ENCODE peak calls at places on chromosomes 11 and 22, in eight cellular contexts. One of them, this sample, is unnamed.

GRCh38 chr11:33195391-33196190 is 34.3 kb upstream of the CSTF3 start:
- DNase-seq in LHCN-M2: no peak
- DNase-seq in Calu3: no peak
- DNase-seq in AG04450: no peak
- DNase-seq in left kidney: peak; percentile 67
- DNase-seq in upper lobe of right lung: no peak
- DNase-seq in hypothalamus: no peak
- DNase-seq in HCT116: no peak
- DNase-seq in this sample: peak; percentile 10

GRCh38 chr11:87212891-87213290 is 175.2 kb downstream of the TMEM135 start:
- DNase-seq in LHCN-M2: no peak
- DNase-seq in Calu3: no peak
- DNase-seq in AG04450: no peak
- DNase-seq in left kidney: no peak
- DNase-seq in upper lobe of right lung: no peak
- DNase-seq in hypothalamus: no peak
- DNase-seq in HCT116: no peak
- DNase-seq in this sample: no peak

GRCh38 chr11:122696662-122697061 is 41.1 kb downstream of the UBASH3B start:
- DNase-seq in LHCN-M2: no peak
- DNase-seq in Calu3: no peak
- DNase-seq in AG04450: no peak
- DNase-seq in left kidney: no peak
- DNase-seq in upper lobe of right lung: no peak
- DNase-seq in hypothalamus: no peak
- DNase-seq in HCT116: no peak
- DNase-seq in this sample: peak; percentile 40

GRCh38 chr11:26721967-26722366 is at the start of gene SLC5A12:
- DNase-seq in LHCN-M2: no peak
- DNase-seq in Calu3: no peak
- DNase-seq in AG04450: no peak
- DNase-seq in left kidney: no peak
- DNase-seq in upper lobe of right lung: no peak
- DNase-seq in hypothalamus: no peak
- DNase-seq in HCT116: no peak
- DNase-seq in this sample: no peak

GRCh38 chr22:36022162-36022561 is 6.5 kb downstream of the RBFOX2 start:
- DNase-seq in LHCN-M2: peak; percentile 49
- DNase-seq in Calu3: no peak
- DNase-seq in AG04450: peak; percentile 73
- DNase-seq in left kidney: no peak
- DNase-seq in upper lobe of right lung: no peak
- DNase-seq in hypothalamus: no peak
- DNase-seq in HCT116: no peak
- DNase-seq in this sample: no peak

GRCh38 chr11:27116684-27117083 is 76.1 kb downstream of the BBOX1 start:
- DNase-seq in LHCN-M2: peak; percentile 80
- DNase-seq in Calu3: no peak
- DNase-seq in AG04450: no peak
- DNase-seq in left kidney: peak; percentile 61
- DNase-seq in upper lobe of right lung: no peak
- DNase-seq in hypothalamus: no peak
- DNase-seq in HCT116: no peak
- DNase-seq in this sample: peak; percentile 2

GRCh38 chr22:50218996-50219727 is 18.4 kb downstream of the SELENOO start:
- DNase-seq in LHCN-M2: peak; percentile 57
- DNase-seq in Calu3: no peak
- DNase-seq in AG04450: peak; percentile 47
- DNase-seq in left kidney: peak; percentile 63
- DNase-seq in upper lobe of right lung: peak; percentile 93
- DNase-seq in hypothalamus: no peak
- DNase-seq in HCT116: peak; percentile 18
- DNase-seq in this sample: peak; percentile 82

GRCh38 chr11:20474176-20474950 is 86.8 kb downstream of the PRMT3 start:
- DNase-seq in LHCN-M2: no peak
- DNase-seq in Calu3: no peak
- DNase-seq in AG04450: no peak
- DNase-seq in left kidney: no peak
- DNase-seq in upper lobe of right lung: no peak
- DNase-seq in hypothalamus: no peak
- DNase-seq in HCT116: no peak
- DNase-seq in this sample: peak; percentile 35

GRCh38 chr22:28051787-28052356 is 132.8 kb upstream of the PITPNB start:
- DNase-seq in LHCN-M2: peak; percentile 49
- DNase-seq in Calu3: peak; percentile 77
- DNase-seq in AG04450: no peak
- DNase-seq in left kidney: peak; percentile 87
- DNase-seq in upper lobe of right lung: peak; percentile 82
- DNase-seq in hypothalamus: no peak
- DNase-seq in HCT116: peak; percentile 29
- DNase-seq in this sample: peak; percentile 81

GRCh38 chr11:128195057-128195751 is 392.2 kb downstream of the ETS1 start:
- DNase-seq in LHCN-M2: no peak
- DNase-seq in Calu3: no peak
- DNase-seq in AG04450: no peak
- DNase-seq in left kidney: peak; percentile 37
- DNase-seq in upper lobe of right lung: no peak
- DNase-seq in hypothalamus: no peak
- DNase-seq in HCT116: no peak
- DNase-seq in this sample: peak; percentile 94

GRCh38 chr22:23245045-23245798 is 64.9 kb downstream of the BCR start:
- DNase-seq in LHCN-M2: peak; percentile 90
- DNase-seq in Calu3: peak; percentile 13
- DNase-seq in AG04450: no peak
- DNase-seq in left kidney: no peak
- DNase-seq in upper lobe of right lung: no peak
- DNase-seq in hypothalamus: no peak
- DNase-seq in HCT116: no peak
- DNase-seq in this sample: no peak

GRCh38 chr11:130634981-130635473 is 186.6 kb downstream of the ADAMTS15 start:
- DNase-seq in LHCN-M2: peak; percentile 70
- DNase-seq in Calu3: no peak
- DNase-seq in AG04450: no peak
- DNase-seq in left kidney: peak; percentile 26
- DNase-seq in upper lobe of right lung: no peak
- DNase-seq in hypothalamus: no peak
- DNase-seq in HCT116: no peak
- DNase-seq in this sample: peak; percentile 77

GRCh38 chr11:63870351-63871197 is 31.7 kb downstream of the MARK2 start:
- DNase-seq in LHCN-M2: peak; percentile 22
- DNase-seq in Calu3: no peak
- DNase-seq in AG04450: no peak
- DNase-seq in left kidney: no peak
- DNase-seq in upper lobe of right lung: no peak
- DNase-seq in hypothalamus: no peak
- DNase-seq in HCT116: no peak
- DNase-seq in this sample: no peak

GRCh38 chr11:78851883-78852586 is 277.4 kb upstream of the NARS2 start:
- DNase-seq in LHCN-M2: peak; percentile 9
- DNase-seq in Calu3: no peak
- DNase-seq in AG04450: no peak
- DNase-seq in left kidney: no peak
- DNase-seq in upper lobe of right lung: no peak
- DNase-seq in hypothalamus: no peak
- DNase-seq in HCT116: no peak
- DNase-seq in this sample: no peak

GRCh38 chr11:71136095-71136845 is 116.1 kb downstream of the SHANK2 start:
- DNase-seq in LHCN-M2: no peak
- DNase-seq in Calu3: no peak
- DNase-seq in AG04450: no peak
- DNase-seq in left kidney: no peak
- DNase-seq in upper lobe of right lung: no peak
- DNase-seq in hypothalamus: no peak
- DNase-seq in HCT116: no peak
- DNase-seq in this sample: no peak

GRCh38 chr11:74011360-74012071 is 2.6 kb upstream of the UCP3 start:
- DNase-seq in LHCN-M2: peak; percentile 58
- DNase-seq in Calu3: no peak
- DNase-seq in AG04450: no peak
- DNase-seq in left kidney: no peak
- DNase-seq in upper lobe of right lung: no peak
- DNase-seq in hypothalamus: no peak
- DNase-seq in HCT116: no peak
- DNase-seq in this sample: peak; percentile 73

GRCh38 chr11:299951-300735 is 817 bp upstream of the IFITM5 start:
- DNase-seq in LHCN-M2: peak; percentile 51
- DNase-seq in Calu3: no peak
- DNase-seq in AG04450: no peak
- DNase-seq in left kidney: peak; percentile 69
- DNase-seq in upper lobe of right lung: peak; percentile 61
- DNase-seq in hypothalamus: no peak
- DNase-seq in HCT116: no peak
- DNase-seq in this sample: peak; percentile 34

GRCh38 chr22:25747245-25747944 is 5.4 kb downstream of the MYO18B start:
- DNase-seq in LHCN-M2: peak; percentile 100
- DNase-seq in Calu3: peak; percentile 93
- DNase-seq in AG04450: peak; percentile 36
- DNase-seq in left kidney: no peak
- DNase-seq in upper lobe of right lung: no peak
- DNase-seq in hypothalamus: no peak
- DNase-seq in HCT116: peak; percentile 45
- DNase-seq in this sample: peak; percentile 77